ENCODE peak calls at places on chromosomes 16 and 17, in eight cellular contexts. Y, B, X, G, H, J, S and K are unnamed samples.

GRCh38 chr16:4957720-4958509 is at the start of gene SEC14L5:
- DNase-seq in Y (peak; percentile 99), B (peak; percentile 99), X (peak; percentile 100), G (peak; percentile 84), H (peak; percentile 98), J (peak; percentile 97), S (peak; percentile 100), K (peak; percentile 90)

GRCh38 chr17:9942885-9943284 is 37.8 kb upstream of the RCVRN start:
- DNase-seq in Y (no peak), B (peak; percentile 34), X (no peak), G (no peak), H (no peak), J (peak; percentile 22), S (no peak), K (no peak)

GRCh38 chr17:19249681-19250080 is 12.5 kb downstream of the EPN2 start:
- DNase-seq in Y (no peak), B (no peak), X (no peak), G (no peak), H (peak; percentile 50), J (peak; percentile 50), S (no peak), K (no peak)

GRCh38 chr17:12693640-12694039 is 27.9 kb downstream of the MYOCD start:
- DNase-seq in Y (no peak), B (no peak), X (no peak), G (no peak), H (no peak), J (no peak), S (no peak), K (no peak)

GRCh38 chr16:2486645-2487516 is 12.0 kb downstream of the TBC1D24 start:
- DNase-seq in Y (peak; percentile 81), B (peak; percentile 82), X (peak; percentile 79), G (peak; percentile 78), H (no peak), J (peak; percentile 71), S (no peak), K (peak; percentile 73)

GRCh38 chr16:3999479-3999868 is 116.8 kb downstream of the ADCY9 start:
- DNase-seq in Y (no peak), B (peak; percentile 84), X (no peak), G (no peak), H (no peak), J (peak; percentile 81), S (peak; percentile 66), K (no peak)

GRCh38 chr17:46027326-46028325 is 28.6 kb downstream of the STH start:
- DNase-seq in Y (no peak), B (no peak), X (peak; percentile 90), G (no peak), H (no peak), J (no peak), S (no peak), K (no peak)

GRCh38 chr17:40323731-40324650 is 15.0 kb downstream of the RARA start:
- DNase-seq in Y (no peak), B (peak; percentile 92), X (peak; percentile 61), G (peak; percentile 74), H (peak; percentile 71), J (peak; percentile 90), S (no peak), K (peak; percentile 70)

GRCh38 chr16:51524070-51524469 is 373.0 kb upstream of the SALL1 start:
- DNase-seq in Y (no peak), B (no peak), X (no peak), G (no peak), H (no peak), J (no peak), S (no peak), K (no peak)

GRCh38 chr16:50282010-50282538 is 15.7 kb downstream of the ADCY7 start:
- DNase-seq in Y (peak; percentile 69), B (peak; percentile 90), X (peak; percentile 81), G (peak; percentile 71), H (peak; percentile 53), J (peak; percentile 93), S (no peak), K (peak; percentile 41)

DNA sequence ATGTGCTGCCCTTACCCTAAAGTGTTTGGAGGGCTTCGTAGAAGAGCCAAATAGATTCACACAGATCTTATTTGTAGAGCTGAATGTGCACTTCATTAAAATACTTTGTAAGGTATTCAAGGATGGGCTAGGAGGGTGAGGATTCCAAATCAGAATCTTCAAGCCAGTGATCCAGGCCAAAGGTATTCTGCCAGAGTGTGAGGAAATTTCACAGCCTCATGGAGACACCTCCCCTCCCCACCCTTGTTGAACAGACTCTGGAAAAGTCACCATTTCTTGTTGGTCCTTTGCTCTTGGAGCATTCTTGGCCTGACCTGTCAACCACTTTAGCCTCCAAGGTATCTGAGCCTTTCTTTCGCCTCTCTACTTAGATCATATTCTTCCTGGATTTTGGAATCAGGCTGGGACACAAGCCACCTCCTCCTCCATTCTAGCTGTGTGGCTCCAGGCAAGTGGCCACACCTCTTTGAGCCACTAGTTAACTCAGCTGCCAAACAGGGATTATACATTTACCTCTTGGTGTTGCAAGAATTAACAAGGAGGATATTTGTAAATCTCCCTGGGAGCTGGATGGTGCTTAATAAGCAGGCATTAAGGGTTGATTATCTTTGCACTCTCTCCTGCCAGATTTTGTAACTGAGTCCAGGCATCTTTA is 193.4 kb downstream of the WWOX start:
- DNase-seq in Y (no peak), B (no peak), X (peak; percentile 50), G (no peak), H (peak; percentile 26), J (no peak), S (no peak), K (no peak)
- H3K27ac ChIP-seq in Y (no peak overlapping the region), B (no peak overlapping the region), X (peak overlapping the region; percentile 39), G (no peak overlapping the region), H (no peak overlapping the region), J (no peak overlapping the region), S (no peak overlapping the region), K (no peak overlapping the region)

GRCh38 chr16:58502217-58502921 is 2.4 kb downstream of the NDRG4 start:
- DNase-seq in Y (no peak), B (no peak), X (no peak), G (no peak), H (no peak), J (no peak), S (no peak), K (no peak)
- H3K27ac ChIP-seq in Y (no peak overlapping the region), B (no peak overlapping the region), X (no peak overlapping the region), G (no peak overlapping the region), H (no peak overlapping the region), J (no peak overlapping the region), S (no peak overlapping the region), K (no peak overlapping the region)

DNA sequence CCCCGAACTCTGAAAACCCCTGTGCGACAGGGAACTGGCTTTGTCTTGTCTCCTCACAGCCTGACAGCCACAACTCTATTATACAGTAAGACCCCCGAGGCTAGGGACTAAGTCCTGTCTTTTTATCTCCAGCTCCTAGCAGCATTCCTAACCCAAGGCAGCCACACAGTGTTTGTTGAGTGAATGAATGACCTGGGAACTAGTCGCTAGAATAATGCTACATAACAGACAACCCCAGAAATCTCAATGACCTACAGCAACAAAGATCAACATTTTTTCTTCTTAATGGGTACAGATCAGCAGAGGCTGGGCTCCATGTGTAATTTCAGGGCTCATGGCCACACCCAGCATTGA is 71.4 kb upstream of the TNRC6C start:
- DNase-seq in Y (no peak), B (no peak), X (no peak), G (no peak), H (no peak), J (no peak), S (no peak), K (no peak)
- H3K27ac ChIP-seq in Y (peak overlapping the region; percentile 80), B (peak overlapping the region; percentile 46), X (no peak overlapping the region), G (peak overlapping the region; percentile 87), H (peak overlapping the region; percentile 81), J (no peak overlapping the region), S (no peak overlapping the region), K (peak overlapping the region; percentile 92)

DNA sequence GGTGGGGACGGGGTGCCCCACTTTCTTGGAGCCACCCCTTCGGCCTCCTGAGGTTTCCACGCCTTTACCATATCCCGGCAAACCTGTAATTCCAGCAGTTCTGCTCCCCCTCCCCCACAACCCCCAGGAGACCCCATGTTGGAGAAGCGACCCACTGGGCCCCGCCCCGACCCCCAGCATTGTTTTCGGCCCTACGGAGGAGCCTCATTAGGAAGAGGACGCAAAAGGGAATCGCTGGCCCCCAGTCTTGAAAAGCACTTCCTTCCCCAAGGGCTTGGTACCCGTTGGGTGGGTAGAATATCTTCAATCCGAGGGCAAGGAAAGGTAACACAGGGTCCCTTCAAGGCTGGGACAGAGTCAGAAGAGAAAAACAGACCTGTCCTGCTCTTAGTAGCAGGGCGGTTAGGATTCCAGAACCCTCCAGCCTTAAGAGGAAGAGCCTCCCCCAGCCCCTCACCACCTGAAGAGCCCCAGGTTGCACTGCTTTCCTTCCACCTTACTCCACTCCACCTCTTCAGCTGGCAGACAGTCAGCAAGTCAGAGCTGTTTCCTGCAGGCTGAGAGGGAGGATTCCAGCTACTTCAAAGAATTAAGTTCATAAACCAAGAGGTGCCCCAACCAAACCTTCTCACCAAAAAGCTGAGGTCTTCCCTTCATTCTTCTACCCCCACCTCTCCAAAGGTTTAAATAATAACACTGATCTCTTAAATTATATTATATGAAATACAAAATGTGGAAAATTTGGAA is 803 bp upstream of the TLCD2 start:
- DNase-seq in Y (no peak), B (no peak), X (no peak), G (no peak), H (no peak), J (no peak), S (peak; percentile 70), K (no peak)
- H3K27ac ChIP-seq in Y (peak overlapping the region; percentile 89), B (peak overlapping the region; percentile 5), X (peak overlapping the region; percentile 13), G (no peak overlapping the region), H (peak overlapping the region; percentile 85), J (no peak overlapping the region), S (no peak overlapping the region), K (no peak overlapping the region)

GRCh38 chr17:29143894-29144293 is 36.3 kb downstream of the MYO18A start:
- DNase-seq in Y (no peak), B (peak; percentile 46), X (no peak), G (no peak), H (no peak), J (peak; percentile 41), S (peak; percentile 58), K (no peak)

GRCh38 chr17:29147682-29148081 is 32.5 kb downstream of the MYO18A start:
- DNase-seq in Y (no peak), B (no peak), X (no peak), G (no peak), H (no peak), J (no peak), S (no peak), K (no peak)

GRCh38 chr17:29146369-29146972 is 33.7 kb downstream of the MYO18A start:
- DNase-seq in Y (no peak), B (no peak), X (no peak), G (no peak), H (no peak), J (no peak), S (no peak), K (no peak)

GRCh38 chr17:29148257-29148789 is 31.9 kb downstream of the MYO18A start:
- DNase-seq in Y (no peak), B (peak; percentile 47), X (no peak), G (no peak), H (no peak), J (no peak), S (peak; percentile 34), K (no peak)

DNA sequence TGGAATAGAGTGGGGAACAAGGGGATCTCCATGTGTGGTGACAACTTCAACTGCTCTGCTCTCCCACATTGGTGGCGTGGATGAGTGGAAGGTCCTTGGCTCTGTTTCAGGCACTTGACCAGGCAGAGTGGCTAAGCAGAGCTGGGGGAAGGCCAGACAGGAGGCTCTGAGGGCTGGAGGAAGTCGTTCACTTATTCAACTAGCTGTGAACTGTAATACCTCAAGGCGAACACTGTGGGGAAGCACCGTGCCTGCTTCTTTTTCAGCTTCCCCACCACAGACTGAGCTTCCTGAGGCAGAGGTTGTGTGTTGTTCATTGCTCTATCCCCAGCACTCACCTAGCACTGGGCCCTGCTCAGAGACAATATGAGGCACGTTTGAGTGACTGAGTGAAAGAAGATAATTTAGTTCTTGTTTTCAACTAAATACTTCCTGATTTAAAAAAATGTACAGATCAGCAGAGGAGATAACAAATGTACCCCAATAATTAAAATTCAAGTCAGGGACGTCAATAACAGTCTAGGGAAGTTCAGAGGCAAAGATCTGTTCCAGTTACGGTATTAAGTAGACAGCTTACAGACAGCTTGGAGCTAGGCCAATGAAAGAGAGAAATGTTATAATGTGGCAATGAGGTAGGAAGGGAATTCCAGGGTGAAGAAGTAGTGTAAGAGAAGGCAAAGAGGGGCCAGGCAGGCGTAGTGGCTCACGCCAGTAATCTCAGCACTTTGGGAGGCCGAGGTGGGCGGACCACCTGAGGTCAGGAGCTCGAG is 34.7 kb downstream of the MYO18A start:
- DNase-seq in Y (peak; percentile 69), B (peak; percentile 79), X (peak; percentile 83), G (peak; percentile 72), H (peak; percentile 49), J (peak; percentile 75), S (peak; percentile 89), K (no peak)
- H3K27ac ChIP-seq in Y (peak overlapping the region; percentile 12), B (peak overlapping the region; percentile 47), X (no peak overlapping the region), G (no peak overlapping the region), H (peak overlapping the region; percentile 73), J (no peak overlapping the region), S (peak overlapping the region; percentile 7), K (peak overlapping the region; percentile 50)